ENCODE peak calls at places on chromosome 19, in seven cellular contexts. K is cardiac fibroblast, F is heart left ventricle, Q is BE2C, H is hepatocyte, V is kidney epithelial cell, P is fibroblast of mammary gland. L is an unnamed sample.

GRCh38 chr19:12495002-12495802 is 10.6 kb upstream of the ZNF709 start:
- DNase-seq in K (peak; percentile 78), F (peak; percentile 94), Q (peak; percentile 97), H (peak; percentile 95), V (peak; percentile 54), P (peak; percentile 74), L (peak; percentile 97)

GRCh38 chr19:13339869-13340268 is 166.4 kb downstream of the CACNA1A start:
- DNase-seq in K (no peak), F (no peak), Q (no peak), H (no peak), V (no peak), P (no peak), L (no peak)

GRCh38 chr19:3497757-3498515 is 2.5 kb downstream of the DOHH start:
- DNase-seq in K (no peak), F (no peak), Q (no peak), H (no peak), V (no peak), P (no peak), L (no peak)

GRCh38 chr19:27890696-27891095 is 1322.3 kb downstream of the UQCRFS1 start:
- DNase-seq in K (no peak), F (no peak), Q (no peak), H (no peak), V (no peak), P (no peak), L (no peak)

GRCh38 chr19:38142176-38143035 is 81.6 kb downstream of the DPF1 start:
- DNase-seq in K (peak; percentile 67), F (peak; percentile 49), Q (peak; percentile 85), H (peak; percentile 74), V (no peak), P (peak; percentile 51), L (no peak)

GRCh38 chr19:38759590-38760003 is 13.7 kb downstream of the LGALS7 start:
- DNase-seq in K (peak; percentile 37), F (no peak), Q (no peak), H (peak; percentile 40), V (no peak), P (peak; percentile 36), L (no peak)

GRCh38 chr19:35090795-35091214 is 24.8 kb upstream of the FXYD3 start:
- DNase-seq in K (no peak), F (no peak), Q (no peak), H (no peak), V (no peak), P (no peak), L (no peak)

GRCh38 chr19:11377237-11377636 is 2.8 kb downstream of the SWSAP1 start:
- DNase-seq in K (peak; percentile 81), F (no peak), Q (peak; percentile 37), H (peak; percentile 39), V (peak; percentile 69), P (peak; percentile 94), L (peak; percentile 54)

GRCh38 chr19:9956956-9957355 is 20.6 kb upstream of the OLFM2 start:
- DNase-seq in K (no peak), F (no peak), Q (no peak), H (no peak), V (no peak), P (peak; percentile 59), L (no peak)

GRCh38 chr19:11279505-11280236 is 16.3 kb upstream of the TSPAN16 start:
- DNase-seq in K (no peak), F (no peak), Q (no peak), H (no peak), V (no peak), P (no peak), L (no peak)

GRCh38 chr19:32935629-32936028 is 36.1 kb downstream of the CEP89 start:
- DNase-seq in K (no peak), F (no peak), Q (no peak), H (no peak), V (no peak), P (no peak), L (no peak)

GRCh38 chr19:58252102-58252685 is 23.5 kb downstream of the ZNF544 start:
- DNase-seq in K (no peak), F (no peak), Q (no peak), H (no peak), V (no peak), P (peak; percentile 31), L (no peak)

GRCh38 chr19:1265611-1266115 is 3.5 kb upstream of the CIRBP start:
- DNase-seq in K (peak; percentile 68), F (peak; percentile 70), Q (peak; percentile 68), H (peak; percentile 82), V (no peak), P (peak; percentile 93), L (peak; percentile 38)

GRCh38 chr19:16949496-16950023 is 60.8 kb downstream of the F2RL3 start:
- DNase-seq in K (no peak), F (no peak), Q (no peak), H (no peak), V (no peak), P (no peak), L (no peak)

GRCh38 chr19:56301152-56301551 is 13.5 kb downstream of the ZSCAN5A start:
- DNase-seq in K (peak; percentile 7), F (no peak), Q (peak; percentile 30), H (no peak), V (no peak), P (no peak), L (no peak)
- TF ChIP-seq CTCF in K (peak; percentile 11), F (no peak), Q (peak; percentile 31), H (no peak), V (no peak), P (peak; percentile 8), L (no peak)

DNA sequence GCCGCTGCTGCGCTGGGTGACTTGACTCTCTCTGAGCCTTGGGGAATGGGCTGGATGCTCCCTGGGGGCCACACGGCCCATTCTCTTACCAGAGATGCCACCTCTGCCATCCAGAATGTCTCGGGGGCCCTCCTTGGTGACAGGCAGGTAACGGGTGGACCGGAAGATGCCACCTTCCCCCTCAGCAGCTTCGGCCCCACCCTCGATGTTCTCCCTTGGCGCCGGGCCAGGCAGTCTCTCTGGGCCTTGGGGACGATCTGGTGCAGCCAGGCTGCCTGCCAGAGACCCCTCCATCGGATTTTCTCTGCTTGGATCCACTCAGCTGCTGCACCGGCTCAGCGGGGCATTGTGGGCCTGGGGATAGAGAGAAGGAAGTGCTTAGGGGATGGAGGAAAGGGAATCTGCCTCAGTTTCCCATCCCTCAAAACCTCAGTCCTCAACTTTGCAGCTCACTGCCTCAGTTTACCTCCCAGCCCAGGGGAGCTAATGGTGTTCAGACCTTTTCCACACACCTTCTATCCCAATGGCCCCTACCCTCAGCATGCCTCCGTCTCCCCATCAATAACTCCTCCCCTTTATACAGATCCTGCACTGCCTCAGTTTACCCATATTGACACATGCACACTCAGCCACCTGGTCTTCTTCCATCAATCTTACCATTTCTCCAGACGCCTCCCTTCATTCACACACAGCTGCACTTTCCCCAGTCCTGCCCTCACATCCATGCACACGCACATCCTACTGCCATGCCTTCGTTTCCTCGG is 1.6 kb downstream of the WIZ start:
- DNase-seq in K (no peak), F (no peak), Q (no peak), H (no peak), V (no peak), P (no peak), L (no peak)
- H3K4me3 ChIP-seq in K (no peak overlapping the region), F (no peak overlapping the region), Q (no peak overlapping the region), H (no peak overlapping the region), V (no peak overlapping the region), P (no peak overlapping the region), L (no peak overlapping the region)

DNA sequence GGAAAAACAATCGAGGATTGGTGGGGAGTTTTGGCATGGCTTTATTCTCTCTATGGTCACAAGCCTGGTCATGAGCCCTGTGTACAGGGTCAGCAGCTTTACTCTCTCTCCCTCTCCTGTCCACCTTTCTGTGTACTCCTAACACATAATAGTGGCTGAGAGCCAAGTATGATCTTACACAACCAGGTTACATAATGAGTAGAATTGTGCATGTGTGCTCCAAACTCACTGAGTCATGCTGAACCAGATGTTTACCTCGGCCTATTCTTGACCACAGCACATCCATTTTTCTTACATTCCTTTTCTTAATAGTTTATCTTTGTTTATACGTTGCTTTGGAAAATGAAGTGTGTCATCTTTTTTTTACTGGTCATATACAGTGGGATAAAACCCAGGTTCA is 53.1 kb downstream of the ZNF254 start:
- DNase-seq in K (peak; percentile 53), F (no peak), Q (no peak), H (peak; percentile 45), V (peak; percentile 2), P (peak; percentile 84), L (no peak)
- TF ChIP-seq CTCF in K (no peak), F (no peak), Q (no peak), H (no peak), V (no peak), P (no peak), L (no peak)

GRCh38 chr19:8577247-8577646 is at the start of gene MYO1F:
- DNase-seq in K (no peak), F (peak; percentile 63), Q (no peak), H (no peak), V (no peak), P (no peak), L (no peak)
- H3K4me3 ChIP-seq in K (no peak within 1 kb of the TSS), F (peak within 1 kb of the TSS; percentile 39), Q (no peak within 1 kb of the TSS), H (no peak within 1 kb of the TSS), V (no peak within 1 kb of the TSS), P (no peak within 1 kb of the TSS), L (no peak within 1 kb of the TSS)

DNA sequence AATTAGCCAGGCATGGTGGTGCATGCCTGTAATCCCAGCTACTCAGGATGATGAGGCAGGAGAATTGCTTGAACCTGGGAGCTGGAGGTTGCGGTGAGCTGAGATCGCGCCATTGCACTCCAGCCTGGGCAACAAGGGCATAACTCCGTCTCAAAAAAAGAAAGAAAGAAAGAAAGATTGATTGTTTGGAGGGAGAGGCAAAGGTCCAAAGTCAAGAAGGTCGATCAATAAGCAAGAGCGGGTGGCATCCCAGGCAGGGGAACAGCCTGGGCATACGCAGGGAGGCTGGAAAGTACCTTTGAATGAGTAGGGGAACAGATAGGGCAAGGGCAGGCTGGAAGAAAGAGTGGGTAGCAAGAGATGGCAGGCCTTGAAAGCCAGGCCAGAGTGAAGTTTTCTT is 11.9 kb upstream of the APOC4 start:
- DNase-seq in K (no peak), F (no peak), Q (no peak), H (no peak), V (no peak), P (no peak), L (no peak)
- TF ChIP-seq CTCF in K (no peak), F (no peak), Q (no peak), H (no peak), V (no peak), P (no peak), L (no peak)

DNA sequence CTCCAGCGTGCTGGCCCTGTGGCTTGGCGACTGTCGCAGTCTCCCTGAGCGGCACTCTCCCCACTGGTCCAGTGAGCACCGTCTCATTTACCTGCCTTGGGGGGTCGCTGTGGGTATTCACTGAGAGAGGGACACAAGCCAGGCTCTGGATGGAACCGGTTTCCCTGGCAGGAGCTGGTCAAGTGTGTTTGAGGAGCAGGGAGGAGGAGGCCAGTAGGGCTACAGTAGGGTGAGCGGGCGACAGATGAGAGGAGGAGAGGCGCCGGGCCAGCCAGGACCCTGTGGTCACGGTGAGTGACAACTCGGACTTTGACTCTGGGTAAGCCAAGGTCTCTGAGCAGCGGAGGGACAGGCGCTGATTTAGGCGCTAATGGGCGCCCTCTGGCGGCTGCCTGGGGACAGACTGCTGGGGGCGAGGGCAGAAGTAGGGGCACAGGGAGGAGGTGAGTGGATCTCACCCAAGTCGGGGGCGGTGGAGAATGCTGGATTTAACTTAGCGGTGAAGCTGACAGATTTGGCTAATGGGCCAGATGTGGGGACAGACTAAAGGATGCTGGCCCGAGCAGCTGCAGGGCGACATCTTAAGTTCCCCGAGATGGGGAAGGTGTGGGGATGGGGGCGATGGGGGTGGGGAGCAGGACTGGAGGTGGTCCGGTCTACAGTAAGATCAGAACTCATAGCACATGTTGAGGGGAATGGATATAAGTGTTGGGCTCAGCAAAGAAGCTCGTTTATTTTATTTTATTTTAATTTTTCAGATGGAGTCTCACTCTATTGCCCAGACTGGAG is 4.7 kb upstream of the PRMT1 start:
- DNase-seq in K (peak; percentile 77), F (peak; percentile 72), Q (peak; percentile 88), H (peak; percentile 93), V (no peak), P (peak; percentile 67), L (peak; percentile 59)
- H3K4me3 ChIP-seq in K (no peak overlapping the region), F (peak overlapping the region; percentile 33), Q (peak overlapping the region; percentile 58), H (no peak overlapping the region), V (no peak overlapping the region), P (no peak overlapping the region), L (no peak overlapping the region)